ENCODE peak calls at places on chromosomes 12 and 14, in nine cellular contexts. X, F, L, Y, D, N, O, U and W are unnamed samples.

GRCh38 chr14:37763266-37763665 is 167.8 kb downstream of the TTC6 start:
- DNase-seq in D (no peak), O (no peak), N (no peak), X (no peak), L (no peak), U (no peak), Y (no peak), F (no peak), W (no peak)

GRCh38 chr12:58387199-58387598 is 445.8 kb downstream of the ATP23 start:
- DNase-seq in Y (no peak), X (no peak), D (no peak), L (no peak), O (no peak), N (no peak), F (no peak), U (no peak), W (no peak)

GRCh38 chr12:1474059-1474537 is 120.3 kb downstream of the FBXL14 start:
- DNase-seq in U (peak; percentile 20), X (no peak), F (no peak), D (no peak), N (no peak), L (no peak), Y (no peak), O (no peak), W (peak; percentile 15)

GRCh38 chr12:52539024-52539820 is 13.7 kb downstream of the KRT71 start:
- DNase-seq in U (no peak), O (no peak), N (no peak), F (no peak), L (no peak), X (no peak), Y (no peak), D (no peak), W (no peak)

GRCh38 chr12:129941646-129942045 is 37.8 kb upstream of the TMEM132D start:
- DNase-seq in X (peak; percentile 4), Y (no peak), L (no peak), N (no peak), F (no peak), D (no peak), O (no peak), U (no peak), W (no peak)

GRCh38 chr12:105428793-105429192 is 98.3 kb downstream of the C12orf75 start:
- DNase-seq in L (no peak), N (no peak), O (no peak), U (no peak), X (no peak), Y (no peak), D (no peak), F (no peak), W (no peak)

GRCh38 chr12:74892057-74892633 is 317.5 kb downstream of the KCNC2 start:
- DNase-seq in O (no peak), Y (no peak), U (no peak), F (no peak), D (no peak), N (no peak), X (no peak), L (no peak), W (no peak)

GRCh38 chr14:82855912-82856381 is 1322.3 kb upstream of the SEL1L start:
- DNase-seq in O (no peak), F (peak; percentile 1), Y (no peak), U (no peak), L (no peak), N (no peak), D (no peak), X (no peak), W (peak; percentile 6)

GRCh38 chr12:26633591-26634210 is 199.3 kb downstream of the ITPR2 start:
- DNase-seq in Y (no peak), X (no peak), F (no peak), N (no peak), D (no peak), U (peak; percentile 47), L (no peak), O (no peak), W (no peak)

GRCh38 chr12:27593266-27593665 is 69.3 kb downstream of the PPFIBP1 start:
- DNase-seq in U (no peak), F (no peak), O (no peak), L (no peak), Y (no peak), D (no peak), N (no peak), X (no peak), W (no peak)

GRCh38 chr12:4214912-4215861 is 58.4 kb upstream of the CCND2 start:
- DNase-seq in F (no peak), D (no peak), Y (no peak), O (peak; percentile 64), U (no peak), N (peak; percentile 30), X (peak; percentile 78), L (peak; percentile 50), W (peak; percentile 95)

GRCh38 chr12:79409562-79409961 is 281.2 kb downstream of the PAWR start:
- DNase-seq in U (no peak), F (no peak), Y (no peak), D (no peak), O (no peak), X (no peak), N (no peak), L (no peak), W (no peak)
- TF ChIP-seq POLR2AphosphoS5 in U (no peak), F (no peak), Y (no peak), D (peak; percentile 11), O (no peak), X (no peak), N (no peak), L (no peak), W (no peak)

DNA sequence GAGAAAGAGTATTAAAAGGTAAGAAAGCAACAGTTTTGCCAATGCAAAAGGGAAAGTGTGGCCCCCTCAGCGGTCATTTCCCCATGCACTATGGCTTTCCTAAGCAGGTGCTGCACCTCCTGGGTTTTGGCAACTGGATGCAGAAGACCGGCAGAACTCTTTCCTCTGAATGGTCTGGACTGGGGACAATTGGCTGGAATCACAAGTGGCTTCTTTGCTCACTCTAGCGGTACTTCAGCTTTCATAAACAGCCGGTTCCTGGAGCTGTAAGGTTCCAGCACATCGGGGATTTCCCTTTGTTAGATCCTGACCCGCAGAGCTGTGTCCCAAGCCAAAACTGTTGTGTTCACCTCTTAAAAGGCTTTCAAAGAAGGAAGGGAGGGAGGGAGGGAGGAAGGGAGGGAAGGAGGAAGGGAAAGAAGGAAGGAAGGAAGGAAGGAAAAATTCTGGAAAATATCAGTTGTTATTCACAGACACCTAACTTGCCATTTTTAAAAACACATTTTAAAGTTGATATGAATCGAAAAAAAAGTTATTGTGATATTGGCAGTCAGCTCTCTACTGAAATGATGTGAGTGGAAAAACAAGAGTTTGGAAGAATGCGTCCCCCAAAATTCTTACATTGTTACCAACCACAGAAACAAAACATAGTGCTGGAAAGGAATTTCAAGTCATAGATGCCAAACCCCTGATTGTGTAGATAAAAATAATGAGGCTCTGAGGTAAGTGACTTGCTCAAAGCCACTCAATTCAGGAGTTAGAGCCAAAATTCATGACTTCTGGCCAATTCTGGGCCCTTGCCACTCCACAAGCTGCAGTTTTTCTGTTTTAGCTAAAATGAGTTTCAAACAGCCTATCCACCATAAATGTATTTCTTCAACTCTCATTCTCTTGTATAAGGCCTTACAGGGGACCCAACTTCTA is 220.6 kb upstream of the HMGA2 start:
- DNase-seq in U (no peak), F (no peak), L (no peak), Y (no peak), N (no peak), O (peak; percentile 11), D (no peak), X (peak; percentile 62), W (no peak)
- TF ChIP-seq POLR2AphosphoS5 in U (no peak), F (peak; percentile 15), L (no peak), Y (no peak), N (no peak), O (peak; percentile 16), D (no peak), X (no peak), W (no peak)

GRCh38 chr12:124385219-124385969 is 90.5 kb downstream of the RFLNA start:
- DNase-seq in N (no peak), O (no peak), L (no peak), F (no peak), D (no peak), Y (no peak), X (no peak), U (no peak), W (no peak)

GRCh38 chr12:124387510-124387855 is 92.6 kb downstream of the RFLNA start:
- DNase-seq in N (no peak), L (no peak), Y (no peak), O (no peak), D (no peak), X (no peak), U (peak; percentile 37), F (no peak), W (no peak)

GRCh38 chr12:124386661-124387509 is 92.0 kb downstream of the RFLNA start:
- DNase-seq in D (no peak), Y (no peak), L (no peak), O (no peak), U (no peak), N (no peak), F (no peak), X (no peak), W (no peak)

GRCh38 chr12:124384299-124384894 is 89.5 kb downstream of the RFLNA start:
- DNase-seq in O (no peak), L (no peak), D (no peak), Y (no peak), N (no peak), F (no peak), U (no peak), X (no peak), W (no peak)

DNA sequence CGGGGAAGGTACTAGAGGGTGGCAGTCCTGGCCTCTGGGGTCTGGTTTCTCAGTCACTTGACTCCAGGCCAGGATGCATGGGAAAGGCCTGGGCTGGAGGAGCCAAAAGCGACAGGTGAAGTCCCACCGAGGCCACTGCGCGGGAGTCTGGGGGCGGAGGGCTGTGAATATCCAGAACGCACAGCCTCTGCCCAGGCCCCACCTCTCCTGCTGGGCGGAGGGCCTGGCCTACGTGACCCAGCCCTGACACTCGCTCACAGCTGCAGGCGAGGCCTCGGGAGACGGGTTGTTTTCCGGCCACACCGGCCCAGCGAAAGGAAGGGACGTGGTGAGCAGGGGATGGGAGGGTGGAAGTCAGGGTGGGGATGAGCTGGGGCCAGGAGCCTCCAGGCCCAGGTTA is 91.2 kb downstream of the RFLNA start:
- DNase-seq in X (no peak), O (no peak), L (no peak), D (no peak), N (no peak), U (no peak), Y (no peak), F (no peak), W (no peak)
- TF ChIP-seq POLR2AphosphoS5 in X (no peak), O (no peak), L (no peak), D (no peak), N (no peak), U (no peak), Y (no peak), F (no peak), W (no peak)

GRCh38 chr12:6824085-6824800 is 2.6 kb downstream of the GPR162 start:
- DNase-seq in L (no peak), X (no peak), O (no peak), Y (no peak), U (no peak), F (no peak), N (no peak), D (no peak), W (no peak)
- TF ChIP-seq POLR2AphosphoS5 in L (no peak), X (no peak), O (no peak), Y (no peak), U (no peak), F (no peak), N (no peak), D (no peak), W (no peak)